ENCODE peak calls at places on chromosomes 12 and 14, in eight cellular contexts. C is HS-27A, J is nephron progenitor cell, H is AG10803, I is NCI-H1105 treated with DMSO at 0.1 percent for 48 hours, D is ecto neural progenitor cell, O is HTR-8/SVneo, Z is NCI-H446 treated with DMSO at 0.1 percent for 48 hours. N is an unnamed sample.

GRCh38 chr12:93614917-93615596 is 42.6 kb downstream of the SOCS2 start:
- DNase-seq in C (peak; percentile 11), J (no peak), H (peak; percentile 71), I (no peak), D (no peak), O (no peak), Z (no peak), N (no peak)

GRCh38 chr14:90782892-90783291 is 33.3 kb downstream of the TTC7B start:
- DNase-seq in C (no peak), J (no peak), H (no peak), I (no peak), D (peak; percentile 23), O (no peak), Z (no peak), N (no peak)

GRCh38 chr12:25420116-25420515 is 133.0 kb downstream of the LMNTD1 start:
- DNase-seq in C (no peak), J (no peak), H (no peak), I (no peak), D (no peak), O (no peak), Z (no peak), N (no peak)

GRCh38 chr12:57813971-57814771 is 4.4 kb downstream of the AVIL start:
- DNase-seq in C (no peak), J (no peak), H (no peak), I (no peak), D (no peak), O (no peak), Z (no peak), N (no peak)

GRCh38 chr14:103897075-103897947 is 30.9 kb upstream of the TDRD9 start:
- DNase-seq in C (no peak), J (no peak), H (no peak), I (no peak), D (no peak), O (no peak), Z (no peak), N (no peak)

GRCh38 chr14:104876251-104876699 is 11.2 kb downstream of the CEP170B start:
- DNase-seq in C (no peak), J (peak; percentile 49), H (no peak), I (peak; percentile 5), D (peak; percentile 78), O (no peak), Z (no peak), N (no peak)

GRCh38 chr14:38860530-38860929 is 242.5 kb downstream of the SEC23A start:
- DNase-seq in C (no peak), J (no peak), H (no peak), I (no peak), D (no peak), O (no peak), Z (no peak), N (no peak)

GRCh38 chr12:495466-495865 is 35.7 kb downstream of the B4GALNT3 start:
- DNase-seq in C (no peak), J (no peak), H (no peak), I (no peak), D (no peak), O (no peak), Z (no peak), N (no peak)

GRCh38 chr12:75827061-75827460 is 204.5 kb downstream of the PHLDA1 start:
- DNase-seq in C (no peak), J (no peak), H (no peak), I (no peak), D (no peak), O (no peak), Z (no peak), N (no peak)

GRCh38 chr12:118193477-118193876 is 57.6 kb downstream of the PEBP1 start:
- DNase-seq in C (no peak), J (no peak), H (no peak), I (no peak), D (no peak), O (no peak), Z (no peak), N (no peak)

GRCh38 chr12:65670775-65671174 is 153.5 kb upstream of the HMGA2 start:
- DNase-seq in C (no peak), J (no peak), H (peak; percentile 29), I (no peak), D (no peak), O (peak; percentile 23), Z (no peak), N (no peak)

GRCh38 chr14:75249251-75249957 is 29.2 kb upstream of the FOS start:
- DNase-seq in C (no peak), J (no peak), H (no peak), I (peak; percentile 50), D (no peak), O (no peak), Z (no peak), N (peak; percentile 72)

GRCh38 chr14:67773844-67774377 is 42.5 kb downstream of the ZFYVE26 start:
- DNase-seq in C (no peak), J (no peak), H (no peak), I (no peak), D (no peak), O (no peak), Z (no peak), N (no peak)

GRCh38 chr12:51850081-51850932 is 1.8 kb upstream of the FIGNL2 start:
- DNase-seq in C (no peak), J (no peak), H (no peak), I (no peak), D (no peak), O (no peak), Z (no peak), N (no peak)